ENCODE peak calls at places on chromosomes 7 and 10, in ten cellular contexts. V is iris pigment epithelial cell, T is A172, S is glutamatergic neuron, E is cardiac septum, X is NCI-H524, W is GF-D8, U is GM10248, L is SJCRH30, H is NCI-H2029. Y is an unnamed sample.

GRCh38 chr10:120131183-120131582 is 238.7 kb downstream of the SEC23IP start:
- DNase-seq in V (peak; percentile 23), T (peak; percentile 22), S (no peak), E (no peak), X (no peak), W (no peak), U (no peak), L (peak; percentile 58), H (no peak), Y (peak; percentile 10)

GRCh38 chr7:148700693-148701092 is 2.0 kb downstream of the CUL1 start:
- DNase-seq in V (peak; percentile 65), T (peak; percentile 4), S (peak; percentile 45), E (no peak), X (peak; percentile 58), W (no peak), U (no peak), L (peak; percentile 68), H (no peak), Y (peak; percentile 49)

GRCh38 chr10:79380125-79380917 is 33.1 kb downstream of the PPIF start:
- DNase-seq in V (peak; percentile 70), T (peak; percentile 74), S (no peak), E (peak; percentile 73), X (no peak), W (no peak), U (no peak), L (no peak), H (peak; percentile 70), Y (no peak)

GRCh38 chr10:80530251-80530650 is 7.5 kb upstream of the SH2D4B start:
- DNase-seq in V (peak; percentile 24), T (peak; percentile 32), S (no peak), E (no peak), X (peak; percentile 7), W (no peak), U (peak; percentile 39), L (peak; percentile 26), H (no peak), Y (peak; percentile 6)

GRCh38 chr7:4226166-4226857 is 455.8 kb upstream of the FOXK1 start:
- DNase-seq in V (no peak), T (no peak), S (peak; percentile 59), E (no peak), X (peak; percentile 28), W (no peak), U (no peak), L (no peak), H (no peak), Y (no peak)

GRCh38 chr7:37048674-37049073 is 324.4 kb upstream of the AOAH start:
- DNase-seq in V (no peak), T (no peak), S (no peak), E (no peak), X (no peak), W (no peak), U (no peak), L (no peak), H (no peak), Y (no peak)

GRCh38 chr7:30699706-30700495 is 17.6 kb upstream of the CRHR2 start:
- DNase-seq in V (no peak), T (no peak), S (no peak), E (no peak), X (no peak), W (no peak), U (no peak), L (peak; percentile 37), H (no peak), Y (no peak)

GRCh38 chr10:63352976-63353375 is 112.8 kb downstream of the JMJD1C start:
- DNase-seq in V (no peak), T (no peak), S (no peak), E (no peak), X (no peak), W (no peak), U (no peak), L (no peak), H (no peak), Y (no peak)

GRCh38 chr7:44184221-44184873 is 4.9 kb downstream of the GCK start:
- DNase-seq in V (peak; percentile 88), T (peak; percentile 99), S (no peak), E (no peak), X (no peak), W (no peak), U (no peak), L (peak; percentile 81), H (no peak), Y (peak; percentile 89)